ENCODE peak calls at places on chromosomes 7 and 10, in nine cellular contexts. C, Y, K, R, A, N, T, H and B are unnamed samples.

GRCh38 chr7:128830231-128831177 is at the start of gene FLNC:
- DNase-seq in T (no peak), A (peak; percentile 81), C (peak; percentile 81), N (no peak), H (peak; percentile 78), K (no peak), R (no peak), Y (no peak), B (no peak)

GRCh38 chr7:16619979-16620408 is 25.6 kb downstream of the ANKMY2 start:
- DNase-seq in Y (no peak), A (no peak), R (no peak), K (no peak), C (no peak), H (peak; percentile 54), N (no peak), T (peak; percentile 64), B (no peak)

GRCh38 chr10:7686351-7687171 is 16.6 kb upstream of the ITIH2 start:
- DNase-seq in T (no peak), H (no peak), C (no peak), Y (no peak), A (no peak), N (no peak), K (no peak), R (no peak), B (no peak)

GRCh38 chr10:80855348-80855971 is 317.8 kb downstream of the SH2D4B start:
- DNase-seq in T (peak; percentile 15), A (peak; percentile 11), H (no peak), Y (no peak), C (no peak), K (no peak), R (no peak), N (peak; percentile 8), B (peak; percentile 10)

GRCh38 chr10:30645340-30645827 is 15.8 kb upstream of the LYZL2 start:
- DNase-seq in C (no peak), T (no peak), N (no peak), A (no peak), R (no peak), H (peak; percentile 42), K (no peak), Y (no peak), B (no peak)

GRCh38 chr10:99656199-99657064 is 2.9 kb upstream of the ENTPD7 start:
- DNase-seq in C (no peak), H (peak; percentile 26), R (no peak), Y (peak; percentile 5), T (no peak), K (no peak), A (no peak), N (peak; percentile 82), B (no peak)

GRCh38 chr7:1898628-1899185 is 228.6 kb downstream of the ELFN1 start:
- DNase-seq in N (no peak), K (no peak), R (no peak), A (no peak), C (peak; percentile 52), Y (no peak), H (no peak), T (no peak), B (no peak)

GRCh38 chr10:78470267-78471103 is 436.8 kb downstream of the RPS24 start:
- DNase-seq in H (no peak), R (no peak), K (no peak), A (no peak), Y (no peak), C (no peak), T (no peak), N (no peak), B (peak; percentile 5)

GRCh38 chr7:90432752-90433151 is 29.5 kb downstream of the CLDN12 start:
- DNase-seq in H (no peak), C (no peak), A (no peak), N (no peak), T (no peak), K (no peak), Y (no peak), R (no peak), B (no peak)

GRCh38 chr10:84510121-84510520 is 181.7 kb downstream of the CCSER2 start:
- DNase-seq in K (no peak), A (no peak), R (no peak), Y (no peak), T (no peak), C (no peak), N (no peak), H (peak; percentile 88), B (no peak)

GRCh38 chr10:24669285-24669861 is 54.3 kb downstream of the ARHGAP21 start:
- DNase-seq in Y (no peak), R (no peak), H (no peak), N (no peak), C (no peak), T (no peak), K (no peak), A (no peak), B (no peak)

GRCh38 chr7:100157334-100158228 is 942 bp downstream of the TRAPPC14 start:
- DNase-seq in C (no peak), A (peak; percentile 56), K (no peak), N (peak; percentile 89), H (peak; percentile 74), T (no peak), Y (no peak), R (no peak), B (no peak)

GRCh38 chr10:69051303-69051702 is 36.6 kb upstream of the SRGN start:
- DNase-seq in K (no peak), R (no peak), H (peak; percentile 39), A (no peak), Y (no peak), C (no peak), T (peak; percentile 55), N (no peak), B (no peak)

GRCh38 chr10:96919785-96920425 is 87.8 kb downstream of the LCOR start:
- DNase-seq in H (peak; percentile 67), C (no peak), T (no peak), R (no peak), K (no peak), Y (no peak), A (no peak), N (no peak), B (no peak)